ENCODE peak calls at places on chromosomes 6 and 20, in seven cellular contexts. O, B, H, K, J, V and Q are unnamed samples.

GRCh38 chr6:79713701-79714322 is 82.7 kb downstream of the SH3BGRL2 start:
- DNase-seq in K (peak; percentile 72), O (peak; percentile 23), J (peak; percentile 63), H (peak; percentile 31), V (peak; percentile 57), B (peak; percentile 58), Q (peak; percentile 59)

GRCh38 chr20:59628171-59628570 is 23.8 kb downstream of the PHACTR3 start:
- DNase-seq in H (no peak), V (no peak), J (no peak), B (no peak), O (no peak), K (no peak), Q (no peak)

GRCh38 chr6:13527669-13528051 is 40.3 kb upstream of the GFOD1 start:
- DNase-seq in J (no peak), B (no peak), K (no peak), V (no peak), H (no peak), O (no peak), Q (no peak)

GRCh38 chr6:46306429-46306828 is 135.6 kb upstream of the ENPP5 start:
- DNase-seq in O (no peak), K (no peak), B (no peak), V (no peak), J (no peak), H (no peak), Q (no peak)

GRCh38 chr6:73937805-73938204 is 241.8 kb downstream of the CD109 start:
- DNase-seq in K (no peak), J (no peak), V (no peak), O (no peak), B (peak; percentile 9), H (no peak), Q (no peak)

GRCh38 chr20:58715709-58716475 is 23.3 kb downstream of the NPEPL1 start:
- DNase-seq in V (no peak), O (no peak), J (no peak), H (no peak), B (no peak), K (no peak), Q (no peak)

GRCh38 chr6:71502961-71503360 is 214.3 kb downstream of the OGFRL1 start:
- DNase-seq in V (no peak), B (no peak), K (no peak), H (no peak), J (no peak), O (no peak), Q (peak; percentile 26)

GRCh38 chr6:7532232-7532631 is 9.2 kb upstream of the DSP start:
- DNase-seq in O (no peak), J (no peak), K (no peak), H (peak; percentile 89), V (no peak), B (no peak), Q (no peak)

GRCh38 chr20:7691647-7692046 is 248.6 kb downstream of the HAO1 start:
- DNase-seq in B (no peak), H (no peak), O (no peak), J (no peak), K (no peak), V (no peak), Q (no peak)

GRCh38 chr6:78598966-78599365 is 268.4 kb upstream of the IRAK1BP1 start:
- DNase-seq in V (peak; percentile 89), J (no peak), H (peak; percentile 100), O (peak; percentile 98), K (no peak), B (peak; percentile 32), Q (peak; percentile 92)

GRCh38 chr6:83707829-83708545 is 914 bp downstream of the SNAP91 start:
- DNase-seq in V (peak; percentile 12), O (peak; percentile 2), J (peak; percentile 9), K (peak; percentile 61), B (peak; percentile 11), H (no peak), Q (no peak)

GRCh38 chr6:45991189-45991588 is 24.5 kb downstream of the CLIC5 start:
- DNase-seq in K (no peak), H (no peak), O (no peak), V (peak; percentile 7), B (no peak), J (no peak), Q (no peak)

GRCh38 chr6:41164551-41164950 is 1.6 kb upstream of the TREM2 start:
- DNase-seq in J (no peak), V (no peak), B (no peak), O (peak; percentile 15), H (no peak), K (no peak), Q (no peak)

GRCh38 chr6:30750379-30750668 is 6.0 kb upstream of the IER3 start:
- DNase-seq in V (no peak), H (no peak), O (no peak), K (no peak), J (no peak), B (no peak), Q (no peak)

GRCh38 chr6:128725271-128726233 is 157.4 kb upstream of the LAMA2 start:
- DNase-seq in H (peak; percentile 33), J (peak; percentile 46), B (peak; percentile 69), V (peak; percentile 68), O (peak; percentile 47), K (no peak), Q (peak; percentile 62)

GRCh38 chr6:124961468-124961783 is 811 bp upstream of the RNF217 start:
- DNase-seq in O (no peak), V (no peak), B (no peak), J (no peak), H (no peak), K (no peak), Q (no peak)

GRCh38 chr6:124962617-124963415 is 579 bp downstream of the RNF217 start:
- DNase-seq in V (peak; percentile 55), O (peak; percentile 46), H (no peak), J (peak; percentile 44), B (peak; percentile 52), K (peak; percentile 43), Q (no peak)

GRCh38 chr6:124960757-124961467 is 1.3 kb upstream of the RNF217 start:
- DNase-seq in B (no peak), K (no peak), O (peak; percentile 20), H (peak; percentile 45), V (peak; percentile 36), J (no peak), Q (no peak)

GRCh38 chr6:124963416-124964083 is 1.3 kb downstream of the RNF217 start:
- DNase-seq in K (no peak), B (peak; percentile 73), V (peak; percentile 56), O (peak; percentile 64), J (no peak), H (peak; percentile 83), Q (peak; percentile 49)

GRCh38 chr6:124961784-124962611 is at the start of gene RNF217:
- DNase-seq in V (peak; percentile 89), K (peak; percentile 67), H (peak; percentile 49), J (peak; percentile 71), O (peak; percentile 77), B (peak; percentile 77), Q (peak; percentile 57)
- TF ChIP-seq CTCF in V (no peak), K (no peak), H (peak; percentile 2), J (no peak), O (no peak), B (no peak), Q (no peak)

GRCh38 chr20:1312904-1313235 is 16.1 kb downstream of the SDCBP2 start:
- DNase-seq in J (no peak), O (no peak), B (no peak), H (no peak), K (no peak), V (no peak), Q (no peak)
- TF ChIP-seq CTCF in J (no peak), O (no peak), B (no peak), H (no peak), K (no peak), V (no peak), Q (no peak)

DNA sequence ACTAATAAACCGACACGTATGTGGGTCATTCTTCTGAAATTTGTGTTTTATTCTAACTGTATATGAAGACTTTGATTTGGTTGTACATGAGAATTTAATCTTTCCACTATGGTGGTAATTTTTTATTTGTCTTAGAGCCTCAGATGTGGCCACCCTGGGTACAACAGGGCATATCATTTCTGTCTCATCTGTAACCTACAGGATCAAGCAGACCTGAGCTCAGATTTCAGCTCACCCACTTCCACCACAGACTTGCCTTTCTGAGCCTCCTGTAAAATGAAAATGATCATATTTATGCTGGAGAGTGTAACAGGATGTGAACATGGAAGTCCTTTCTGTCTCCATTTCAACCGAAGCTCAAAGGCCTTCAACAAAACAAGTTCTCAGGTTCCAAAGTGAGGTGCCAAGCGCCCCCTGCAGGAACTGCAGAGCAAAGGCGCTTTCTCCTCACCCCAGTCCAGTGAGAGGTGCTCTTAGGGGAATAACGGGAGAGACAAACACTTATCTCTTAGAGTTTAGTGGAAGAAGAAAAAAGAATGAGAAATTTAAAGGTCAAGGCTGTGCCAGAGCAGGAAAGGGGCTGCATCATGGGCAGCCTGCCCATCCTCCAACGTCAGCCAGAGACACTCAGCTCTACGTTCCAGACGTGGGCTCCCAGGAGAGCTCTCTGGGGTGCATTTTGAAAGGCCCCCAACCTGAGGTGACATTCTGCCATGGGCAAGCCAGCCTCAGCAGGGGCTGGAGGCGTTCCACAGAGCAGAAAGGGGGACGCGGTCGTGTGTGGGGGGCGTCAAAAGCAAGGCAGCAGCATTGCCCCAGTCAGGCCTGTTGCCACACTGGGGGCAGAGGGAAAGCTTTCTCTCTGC is 23.1 kb upstream of the CD24 start:
- DNase-seq in J (peak; percentile 73), O (peak; percentile 64), H (peak; percentile 58), V (peak; percentile 65), K (peak; percentile 76), B (peak; percentile 54), Q (peak; percentile 66)
- TF ChIP-seq CTCF in J (peak; percentile 84), O (peak; percentile 86), H (peak; percentile 91), V (peak; percentile 96), K (peak; percentile 91), B (peak; percentile 90), Q (peak; percentile 97)

GRCh38 chr20:9608639-9609440 is 94.5 kb downstream of the LAMP5 start:
- DNase-seq in J (no peak), K (no peak), H (peak; percentile 28), O (no peak), B (no peak), V (no peak), Q (no peak)

GRCh38 chr20:9613871-9614270 is 99.5 kb downstream of the LAMP5 start:
- DNase-seq in O (no peak), H (no peak), V (no peak), B (no peak), K (no peak), J (no peak), Q (peak; percentile 2)

GRCh38 chr20:9611921-9612320 is 97.5 kb downstream of the LAMP5 start:
- DNase-seq in J (no peak), O (no peak), B (no peak), H (no peak), K (no peak), V (no peak), Q (no peak)

GRCh38 chr20:9610665-9611064 is 96.3 kb downstream of the LAMP5 start:
- DNase-seq in O (no peak), H (no peak), V (no peak), B (no peak), K (no peak), J (no peak), Q (no peak)

DNA sequence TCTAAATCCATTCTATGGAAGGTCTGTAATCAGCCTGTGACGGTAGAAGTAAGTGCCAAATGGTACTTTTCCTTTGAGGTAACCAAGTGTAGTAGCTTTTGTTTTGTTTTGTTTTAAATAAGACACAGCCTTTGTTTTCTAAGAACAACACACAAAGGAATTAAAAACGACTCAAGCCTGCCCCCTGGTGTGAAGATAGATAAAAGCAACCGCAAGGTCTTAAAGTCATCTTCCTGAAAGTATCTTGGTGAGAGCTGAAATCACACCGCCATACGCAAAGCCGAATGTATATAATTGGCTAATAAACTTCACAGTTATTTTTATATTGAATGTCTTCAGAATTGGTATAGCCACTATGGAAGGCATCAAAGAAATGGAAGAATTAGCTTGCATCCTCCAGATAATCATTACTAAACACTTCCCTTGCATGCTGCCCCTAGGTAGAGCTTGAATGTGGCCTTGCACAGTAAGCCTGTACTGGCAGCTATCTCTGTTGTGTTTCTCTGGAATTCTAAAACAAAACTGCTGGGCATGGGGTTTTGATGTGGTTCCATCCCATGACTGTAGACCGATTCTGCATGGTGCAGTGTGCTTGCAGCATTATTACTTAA is 95.6 kb downstream of the LAMP5 start:
- DNase-seq in B (peak; percentile 82), O (peak; percentile 73), H (peak; percentile 74), V (peak; percentile 79), J (peak; percentile 70), K (peak; percentile 58), Q (peak; percentile 77)
- TF ChIP-seq CTCF in B (peak; percentile 55), O (peak; percentile 71), H (peak; percentile 52), V (peak; percentile 58), J (peak; percentile 83), K (peak; percentile 85), Q (peak; percentile 58)